ENCODE peak calls at places on chromosomes 5 and 9, in ten cellular contexts. X is iris pigment epithelial cell, F is dorsolateral prefrontal cortex, N is amygdala, D is breast epithelium, Y is EL, T is NCI-H2171, S is sigmoid colon, J is astrocyte of the spinal cord, V is fibroblast of lung. M is an unnamed sample.
A peak's percentile ranks its signal among the peaks of the same experiment; 100 is the strongest.

GRCh38 chr5:37471666-37472197 is 92.6 kb downstream of the WDR70 start:
- DNase-seq in X (no peak), F (no peak), N (no peak), D (no peak), Y (no peak), T (no peak), S (no peak), J (no peak), V (no peak), M (no peak)

GRCh38 chr5:68285857-68286611 is 70.5 kb downstream of the PIK3R1 start:
- DNase-seq in X (peak; percentile 68), F (no peak), N (no peak), D (no peak), Y (peak; percentile 65), T (no peak), S (no peak), J (peak; percentile 75), V (peak; percentile 75), M (no peak)

GRCh38 chr5:74641778-74642542 is 1.4 kb upstream of the ENC1 start:
- DNase-seq in X (peak; percentile 90), F (peak; percentile 54), N (peak; percentile 61), D (no peak), Y (peak; percentile 84), T (no peak), S (no peak), J (peak; percentile 87), V (peak; percentile 88), M (peak; percentile 72)

GRCh38 chr5:118479285-118479684 is 509.1 kb downstream of the DTWD2 start:
- DNase-seq in X (no peak), F (no peak), N (no peak), D (no peak), Y (no peak), T (no peak), S (no peak), J (no peak), V (no peak), M (no peak)

GRCh38 chr9:127703289-127703946 is 3.4 kb upstream of the CFAP157 start:
- DNase-seq in X (no peak), F (no peak), N (peak; percentile 9), D (no peak), Y (no peak), T (no peak), S (no peak), J (no peak), V (no peak), M (no peak)

GRCh38 chr5:149605998-149606721 is 24.9 kb downstream of the ARHGEF37 start:
- DNase-seq in X (peak; percentile 83), F (no peak), N (no peak), D (no peak), Y (peak; percentile 95), T (no peak), S (no peak), J (peak; percentile 75), V (peak; percentile 87), M (no peak)

GRCh38 chr9:75612754-75613153 is 277.7 kb upstream of the PCSK5 start:
- DNase-seq in X (no peak), F (no peak), N (no peak), D (no peak), Y (no peak), T (no peak), S (no peak), J (no peak), V (no peak), M (no peak)

GRCh38 chr5:73786043-73786831 is 160.2 kb downstream of the ARHGEF28 start:
- DNase-seq in X (no peak), F (no peak), N (no peak), D (no peak), Y (no peak), T (no peak), S (no peak), J (no peak), V (no peak), M (no peak)

GRCh38 chr9:110016340-110016739 is 191.6 kb downstream of the C9orf152 start:
- DNase-seq in X (peak; percentile 94), F (no peak), N (no peak), D (no peak), Y (peak; percentile 84), T (no peak), S (no peak), J (peak; percentile 86), V (peak; percentile 80), M (no peak)

GRCh38 chr9:133122935-133123611 is 2.0 kb upstream of the RALGDS start:
- DNase-seq in X (peak; percentile 55), F (no peak), N (no peak), D (no peak), Y (no peak), T (no peak), S (peak; percentile 75), J (no peak), V (no peak), M (no peak)

GRCh38 chr9:4225291-4226119 is 74.4 kb downstream of the GLIS3 start:
- DNase-seq in X (peak; percentile 91), F (no peak), N (no peak), D (no peak), Y (peak; percentile 93), T (no peak), S (no peak), J (peak; percentile 97), V (peak; percentile 52), M (no peak)

GRCh38 chr5:77218263-77218662 is 7.8 kb downstream of the PDE8B start:
- DNase-seq in X (no peak), F (no peak), N (no peak), D (no peak), Y (no peak), T (no peak), S (no peak), J (no peak), V (no peak), M (no peak)

GRCh38 chr5:173499471-173500212 is 116.8 kb downstream of the BOD1 start:
- DNase-seq in X (no peak), F (no peak), N (no peak), D (no peak), Y (no peak), T (no peak), S (no peak), J (no peak), V (no peak), M (no peak)

GRCh38 chr9:114850871-114851270 is 45.0 kb upstream of the TNFSF15 start:
- DNase-seq in X (no peak), F (no peak), N (no peak), D (no peak), Y (no peak), T (no peak), S (no peak), J (peak; percentile 37), V (no peak), M (no peak)

GRCh38 chr5:43482490-43483064 is 1.1 kb downstream of the TMEM267 start:
- DNase-seq in X (peak; percentile 19), F (no peak), N (no peak), D (no peak), Y (peak; percentile 57), T (no peak), S (no peak), J (peak; percentile 33), V (peak; percentile 20), M (no peak)

GRCh38 chr5:100900142-100900795 is 2.8 kb downstream of the ST8SIA4 start:
- DNase-seq in X (peak; percentile 37), F (no peak), N (no peak), D (no peak), Y (no peak), T (no peak), S (peak; percentile 67), J (peak; percentile 70), V (peak; percentile 53), M (no peak)

GRCh38 chr5:180136661-180137381 is 65.3 kb upstream of the RNF130 start:
- DNase-seq in X (no peak), F (peak; percentile 33), N (no peak), D (peak; percentile 47), Y (no peak), T (no peak), S (peak; percentile 50), J (no peak), V (no peak), M (no peak)

GRCh38 chr5:14526493-14526892 is 55.1 kb upstream of the OTULINL start:
- DNase-seq in X (no peak), F (no peak), N (no peak), D (no peak), Y (no peak), T (no peak), S (no peak), J (no peak), V (no peak), M (no peak)